ENCODE peak calls at places on chromosomes 12 and 14, in ten cellular contexts. C, D, I, B, F, S, G, A, E and K are unnamed samples.
A peak's percentile ranks its signal among the peaks of the same experiment; 100 is the strongest.

GRCh38 chr14:59146484-59146883 is 42.0 kb upstream of the DAAM1 start:
- DNase-seq in C (no peak), D (no peak), I (no peak), B (no peak), F (no peak), S (no peak), G (no peak), A (no peak), E (no peak), K (no peak)

GRCh38 chr12:40216516-40217288 is 8.1 kb upstream of the LRRK2 start:
- DNase-seq in C (no peak), D (no peak), I (no peak), B (no peak), F (no peak), S (no peak), G (no peak), A (no peak), E (no peak), K (no peak)

GRCh38 chr12:11592484-11592883 is 57.0 kb upstream of the ETV6 start:
- DNase-seq in C (no peak), D (no peak), I (no peak), B (no peak), F (no peak), S (no peak), G (no peak), A (no peak), E (no peak), K (no peak)

GRCh38 chr12:89280833-89281533 is 71.3 kb downstream of the DUSP6 start:
- DNase-seq in C (no peak), D (no peak), I (no peak), B (no peak), F (peak; percentile 18), S (peak; percentile 30), G (no peak), A (peak; percentile 19), E (no peak), K (no peak)

GRCh38 chr12:28318273-28318672 is 128.0 kb downstream of the CCDC91 start:
- DNase-seq in C (no peak), D (no peak), I (no peak), B (no peak), F (no peak), S (no peak), G (no peak), A (no peak), E (no peak), K (no peak)

GRCh38 chr14:96206461-96206860 is 1.8 kb downstream of the BDKRB2 start:
- DNase-seq in C (no peak), D (no peak), I (no peak), B (no peak), F (no peak), S (no peak), G (peak; percentile 56), A (no peak), E (no peak), K (no peak)

GRCh38 chr14:90060965-90061848 is 587 bp upstream of the KCNK13 start:
- DNase-seq in C (peak; percentile 52), D (no peak), I (no peak), B (no peak), F (no peak), S (peak; percentile 8), G (no peak), A (peak; percentile 42), E (no peak), K (no peak)

GRCh38 chr14:101585211-101585610 is 23.9 kb downstream of the DIO3 start:
- DNase-seq in C (no peak), D (no peak), I (no peak), B (no peak), F (no peak), S (no peak), G (no peak), A (no peak), E (no peak), K (no peak)

GRCh38 chr12:77124767-77125166 is 59.4 kb upstream of the E2F7 start:
- DNase-seq in C (no peak), D (no peak), I (no peak), B (no peak), F (peak; percentile 82), S (peak; percentile 72), G (no peak), A (no peak), E (no peak), K (no peak)

GRCh38 chr12:110039085-110039807 is 9.1 kb downstream of the C12orf76 start:
- DNase-seq in C (no peak), D (peak; percentile 58), I (peak; percentile 89), B (peak; percentile 16), F (peak; percentile 96), S (peak; percentile 87), G (peak; percentile 48), A (no peak), E (peak; percentile 67), K (no peak)

GRCh38 chr14:69242311-69243224 is 17.4 kb upstream of the GALNT16 start:
- DNase-seq in C (no peak), D (no peak), I (peak; percentile 50), B (peak; percentile 51), F (peak; percentile 62), S (peak; percentile 71), G (peak; percentile 75), A (peak; percentile 66), E (no peak), K (no peak)

GRCh38 chr14:101721951-101722661 is 39.4 kb upstream of the PPP2R5C start:
- DNase-seq in C (peak; percentile 59), D (peak; percentile 37), I (peak; percentile 39), B (peak; percentile 73), F (no peak), S (peak; percentile 98), G (peak; percentile 65), A (no peak), E (no peak), K (no peak)

GRCh38 chr12:2294651-2295475 is 242.1 kb downstream of the CACNA1C start:
- DNase-seq in C (no peak), D (no peak), I (peak; percentile 37), B (no peak), F (no peak), S (peak; percentile 66), G (no peak), A (no peak), E (no peak), K (no peak)

GRCh38 chr12:105348561-105348960 is 18.1 kb downstream of the C12orf75 start:
- DNase-seq in C (no peak), D (no peak), I (no peak), B (no peak), F (no peak), S (no peak), G (no peak), A (no peak), E (no peak), K (no peak)

GRCh38 chr14:102554835-102555819 is 37.3 kb upstream of the RCOR1 start:
- DNase-seq in C (peak; percentile 79), D (no peak), I (no peak), B (peak; percentile 66), F (no peak), S (no peak), G (no peak), A (peak; percentile 87), E (no peak), K (no peak)

GRCh38 chr14:100864960-100865681 is 38.4 kb downstream of the RTL1 start:
- DNase-seq in C (peak; percentile 11), D (no peak), I (peak; percentile 16), B (no peak), F (peak; percentile 32), S (no peak), G (no peak), A (no peak), E (no peak), K (no peak)

GRCh38 chr12:46131729-46132128 is 137.1 kb downstream of the SLC38A1 start:
- DNase-seq in C (no peak), D (no peak), I (no peak), B (no peak), F (peak; percentile 18), S (peak; percentile 18), G (no peak), A (peak; percentile 25), E (no peak), K (no peak)

GRCh38 chr14:61493239-61493638 is 171.9 kb downstream of the PRKCH start:
- DNase-seq in C (no peak), D (peak; percentile 45), I (peak; percentile 65), B (no peak), F (peak; percentile 70), S (peak; percentile 87), G (no peak), A (no peak), E (peak; percentile 37), K (no peak)

GRCh38 chr12:47078733-47079364 is 572 bp upstream of the PCED1B start:
- DNase-seq in C (peak; percentile 57), D (no peak), I (no peak), B (peak; percentile 31), F (no peak), S (no peak), G (peak; percentile 63), A (peak; percentile 34), E (peak; percentile 31), K (no peak)

GRCh38 chr12:131530041-131530332 is 180.9 kb upstream of the SFSWAP start:
- DNase-seq in C (no peak), D (no peak), I (no peak), B (no peak), F (no peak), S (no peak), G (no peak), A (no peak), E (no peak), K (no peak)

GRCh38 chr12:112166051-112167015 is 41.0 kb downstream of the TRAFD1 start:
- DNase-seq in C (no peak), D (no peak), I (no peak), B (no peak), F (no peak), S (no peak), G (no peak), A (no peak), E (no peak), K (no peak)

GRCh38 chr14:52910597-52910996 is 40.3 kb downstream of the FERMT2 start:
- DNase-seq in C (no peak), D (no peak), I (no peak), B (no peak), F (no peak), S (no peak), G (no peak), A (no peak), E (no peak), K (no peak)

GRCh38 chr14:89614009-89614691 is 197.1 kb upstream of the FOXN3 start:
- DNase-seq in C (no peak), D (no peak), I (no peak), B (no peak), F (no peak), S (no peak), G (no peak), A (no peak), E (no peak), K (no peak)

GRCh38 chr12:21527451-21528180 is 1.5 kb downstream of the SPX start:
- DNase-seq in C (peak; percentile 75), D (peak; percentile 57), I (no peak), B (peak; percentile 63), F (peak; percentile 50), S (peak; percentile 58), G (no peak), A (peak; percentile 86), E (no peak), K (peak; percentile 74)

GRCh38 chr12:51647647-51648046 is 56.6 kb downstream of the SCN8A start:
- DNase-seq in C (no peak), D (no peak), I (no peak), B (no peak), F (no peak), S (no peak), G (no peak), A (no peak), E (no peak), K (no peak)

GRCh38 chr12:4011597-4011996 is 138.4 kb upstream of the PARP11 start:
- DNase-seq in C (no peak), D (no peak), I (no peak), B (no peak), F (peak; percentile 92), S (peak; percentile 58), G (no peak), A (no peak), E (no peak), K (no peak)

GRCh38 chr12:125098676-125099406 is 33.6 kb downstream of the AACS start:
- DNase-seq in C (no peak), D (no peak), I (no peak), B (no peak), F (no peak), S (no peak), G (no peak), A (no peak), E (no peak), K (no peak)

GRCh38 chr12:98646165-98646764 is 1.2 kb downstream of the APAF1 start:
- DNase-seq in C (no peak), D (no peak), I (no peak), B (no peak), F (peak; percentile 64), S (peak; percentile 52), G (no peak), A (peak; percentile 8), E (no peak), K (no peak)